ENCODE peak calls at places on chromosomes 4 and X, in four cellular contexts. S is mesenchymal stem cell, K is IMR-90, W is H9. G is an unnamed sample.
A peak's percentile ranks its signal among the peaks of the same experiment; 100 is the strongest.

GRCh38 chrX:69179380-69179911 is 14.2 kb upstream of the PJA1 start:
- DNase-seq in S (peak; percentile 48), K (peak; percentile 29), W (peak; percentile 56), G (no peak)

GRCh38 chr4:184844742-184845141 is 19.0 kb upstream of the ACSL1 start:
- DNase-seq in S (no peak), K (no peak), W (no peak), G (no peak)

GRCh38 chr4:118360101-118360500 is 7.3 kb upstream of the PRSS12 start:
- DNase-seq in S (no peak), K (no peak), W (no peak), G (no peak)

GRCh38 chr4:2036866-2037265 is 22.3 kb upstream of the NAT8L start:
- DNase-seq in S (no peak), K (no peak), W (no peak), G (no peak)

GRCh38 chr4:164700471-164700870 is 53.5 kb upstream of the SMIM31 start:
- DNase-seq in S (no peak), K (no peak), W (peak; percentile 75), G (peak; percentile 81)

GRCh38 chrX:154720067-154720466 is 30.8 kb downstream of the GAB3 start:
- DNase-seq in S (no peak), K (no peak), W (no peak), G (no peak)

GRCh38 chr4:58111818-58112217 is 1001.6 kb upstream of the IGFBP7 start:
- DNase-seq in S (no peak), K (no peak), W (no peak), G (no peak)

GRCh38 chr4:601612-602558 is 23.5 kb upstream of the PDE6B start:
- DNase-seq in S (no peak), K (no peak), W (no peak), G (no peak)

GRCh38 chrX:103098488-103098887 is 5.5 kb upstream of the NXF3 start:
- DNase-seq in S (no peak), K (no peak), W (no peak), G (no peak)

GRCh38 chr4:96955691-96956090 is 1115.8 kb downstream of the PDHA2 start:
- DNase-seq in S (no peak), K (no peak), W (no peak), G (no peak)

GRCh38 chrX:133185938-133186337 is 32.2 kb downstream of the TFDP3 start:
- DNase-seq in S (no peak), K (no peak), W (no peak), G (no peak)

GRCh38 chr4:54318904-54319303 is 89.8 kb downstream of the PDGFRA start:
- DNase-seq in S (peak; percentile 63), K (peak; percentile 58), W (peak; percentile 42), G (no peak)

GRCh38 chrX:13377537-13377936 is 57.7 kb upstream of the ATXN3L start:
- DNase-seq in S (peak; percentile 58), K (peak; percentile 95), W (no peak), G (no peak)

GRCh38 chr4:158130204-158130603 is 42.6 kb downstream of the GASK1B start:
- DNase-seq in S (no peak), K (no peak), W (no peak), G (no peak)

GRCh38 chr4:145492376-145492775 is 10.7 kb downstream of the SMAD1 start:
- DNase-seq in S (no peak), K (no peak), W (no peak), G (no peak)

GRCh38 chr4:1409806-1410425 is 3.7 kb upstream of the NKX1-1 start:
- DNase-seq in S (no peak), K (no peak), W (no peak), G (no peak)

GRCh38 chr4:187075514-187075913 is 351.9 kb upstream of the FAT1 start:
- DNase-seq in S (no peak), K (peak; percentile 22), W (no peak), G (no peak)

GRCh38 chr4:151169900-151170299 is 70.5 kb downstream of the RPS3A start:
- DNase-seq in S (peak; percentile 25), K (peak; percentile 74), W (no peak), G (no peak)

GRCh38 chr4:27701563-27701962 is 840.9 kb downstream of the STIM2 start:
- DNase-seq in S (no peak), K (peak; percentile 0), W (no peak), G (no peak)

GRCh38 chrX:86028681-86029080 is 18.7 kb downstream of the CHM start:
- DNase-seq in S (no peak), K (peak; percentile 47), W (no peak), G (no peak)

GRCh38 chr4:40719008-40719623 is 30.6 kb upstream of the NSUN7 start:
- DNase-seq in S (peak; percentile 63), K (peak; percentile 64), W (no peak), G (no peak)

GRCh38 chrX:9352683-9353430 is 112.0 kb upstream of the TBL1X start:
- DNase-seq in S (peak; percentile 53), K (peak; percentile 75), W (no peak), G (no peak)

GRCh38 chr4:119525771-119526712 is 102.6 kb downstream of the PDE5A start:
- DNase-seq in S (peak; percentile 49), K (peak; percentile 43), W (no peak), G (no peak)

GRCh38 chr4:8919651-8920288 is 48.1 kb upstream of the HMX1 start:
- DNase-seq in S (no peak), K (no peak), W (no peak), G (no peak)

GRCh38 chrX:37926700-37927099 is 79.3 kb upstream of the DYNLT3 start:
- DNase-seq in S (peak; percentile 40), K (peak; percentile 41), W (no peak), G (no peak)

GRCh38 chrX:17550011-17550410 is 175.0 kb downstream of the NHS start:
- DNase-seq in S (no peak), K (no peak), W (no peak), G (no peak)

GRCh38 chr4:121472937-121473721 is 92.3 kb upstream of the QRFPR start:
- DNase-seq in S (no peak), K (no peak), W (no peak), G (no peak)

GRCh38 chrX:15158736-15159406 is 111.0 kb downstream of the ASB9 start:
- DNase-seq in S (no peak), K (no peak), W (no peak), G (no peak)

GRCh38 chr4:104879367-104879766 is 267.3 kb upstream of the TET2 start:
- DNase-seq in S (no peak), K (no peak), W (no peak), G (no peak)

GRCh38 chr4:80185787-80186548 is 11.3 kb upstream of the PRDM8 start:
- DNase-seq in S (peak; percentile 29), K (peak; percentile 35), W (no peak), G (no peak)

GRCh38 chr4:174259580-174259979 is 23.9 kb downstream of the FBXO8 start:
- DNase-seq in S (no peak), K (no peak), W (no peak), G (no peak)

GRCh38 chr4:165199286-165199685 is 8.1 kb upstream of the KLHL2 start:
- DNase-seq in S (no peak), K (no peak), W (no peak), G (no peak)

GRCh38 chr4:7187691-7188090 is 4.6 kb upstream of the SORCS2 start:
- DNase-seq in S (no peak), K (no peak), W (no peak), G (no peak)
- H2AK5ac ChIP-seq in S (no peak overlapping the region), K (no peak overlapping the region), W (no peak overlapping the region), G (no peak overlapping the region)

DNA sequence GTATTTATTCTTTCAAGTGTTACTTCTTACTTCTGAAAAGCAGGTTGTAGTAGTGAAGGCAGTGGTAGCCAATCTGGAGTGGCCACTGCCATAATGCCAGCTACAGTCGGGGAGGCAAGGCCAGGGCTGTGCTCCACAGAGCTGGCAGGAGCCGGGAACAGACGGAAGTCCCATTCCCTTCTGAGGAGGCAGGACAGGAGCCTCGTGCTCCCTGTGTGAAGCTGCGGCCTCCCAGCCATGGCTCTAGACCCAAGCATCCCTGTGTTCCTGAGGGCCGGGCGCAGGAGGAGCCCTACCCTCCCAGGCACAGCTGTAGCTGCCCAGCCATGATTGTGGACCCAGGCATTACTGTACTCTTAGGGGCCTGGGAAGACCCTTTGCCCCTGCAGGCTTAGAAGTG is 461.8 kb downstream of the ADGRL3 start:
- DNase-seq in S (no peak), K (no peak), W (no peak), G (no peak)
- H2AK5ac ChIP-seq in S (no peak overlapping the region), K (no peak overlapping the region), W (no peak overlapping the region), G (no peak overlapping the region)

DNA sequence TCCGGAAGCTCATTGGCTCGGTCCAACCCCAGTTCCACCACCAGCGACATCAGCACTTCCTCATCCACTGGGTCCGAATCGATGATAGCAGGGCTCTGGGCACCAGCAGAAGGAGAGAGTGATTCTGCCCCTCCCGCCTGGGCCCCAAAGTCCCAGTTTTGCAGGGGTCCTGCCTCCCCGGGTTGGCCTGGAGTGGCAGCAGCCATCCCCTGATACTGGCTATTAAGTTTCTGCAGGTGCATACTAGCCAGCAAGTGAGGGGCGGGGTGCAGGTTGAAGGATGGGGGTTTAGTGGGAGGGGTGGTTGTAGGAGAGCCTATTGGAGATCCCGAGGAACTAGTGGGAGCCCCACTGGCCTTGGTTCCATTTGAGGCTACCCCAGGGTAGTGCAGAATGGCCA is 3.9 kb downstream of the CITED1 start:
- DNase-seq in S (no peak), K (no peak), W (no peak), G (no peak)
- H2AK5ac ChIP-seq in S (no peak overlapping the region), K (no peak overlapping the region), W (no peak overlapping the region), G (no peak overlapping the region)

GRCh38 chr4:160836431-160836830 is 1327.4 kb downstream of the FSTL5 start:
- DNase-seq in S (peak; percentile 5), K (no peak), W (no peak), G (no peak)
- H2AK5ac ChIP-seq in S (no peak overlapping the region), K (no peak overlapping the region), W (no peak overlapping the region), G (no peak overlapping the region)

GRCh38 chr4:3074078-3074845 is at the start of the genes HTT and HTT-AS:
- DNase-seq in S (peak; percentile 93), K (peak; percentile 91), W (peak; percentile 94), G (peak; percentile 84)
- H2AK5ac ChIP-seq in S (no peak within 1 kb of the TSS), K (peak within 1 kb of the TSS; percentile 63), W (no peak within 1 kb of the TSS), G (no peak within 1 kb of the TSS)

GRCh38 chrX:48918644-48919340 is at the start of gene PIM2:
- DNase-seq in S (peak; percentile 94), K (peak; percentile 82), W (peak; percentile 95), G (peak; percentile 84)

GRCh38 chrX:48918303-48918643 is 551 bp downstream of the PIM2 start:
- DNase-seq in S (no peak), K (no peak), W (no peak), G (no peak)

GRCh38 chrX:48919360-48919821 is 567 bp upstream of the PIM2 start:
- DNase-seq in S (no peak), K (no peak), W (no peak), G (peak; percentile 56)

GRCh38 chrX:48920713-48921104 is 1.9 kb upstream of the PIM2 start:
- DNase-seq in S (no peak), K (no peak), W (no peak), G (no peak)

DNA sequence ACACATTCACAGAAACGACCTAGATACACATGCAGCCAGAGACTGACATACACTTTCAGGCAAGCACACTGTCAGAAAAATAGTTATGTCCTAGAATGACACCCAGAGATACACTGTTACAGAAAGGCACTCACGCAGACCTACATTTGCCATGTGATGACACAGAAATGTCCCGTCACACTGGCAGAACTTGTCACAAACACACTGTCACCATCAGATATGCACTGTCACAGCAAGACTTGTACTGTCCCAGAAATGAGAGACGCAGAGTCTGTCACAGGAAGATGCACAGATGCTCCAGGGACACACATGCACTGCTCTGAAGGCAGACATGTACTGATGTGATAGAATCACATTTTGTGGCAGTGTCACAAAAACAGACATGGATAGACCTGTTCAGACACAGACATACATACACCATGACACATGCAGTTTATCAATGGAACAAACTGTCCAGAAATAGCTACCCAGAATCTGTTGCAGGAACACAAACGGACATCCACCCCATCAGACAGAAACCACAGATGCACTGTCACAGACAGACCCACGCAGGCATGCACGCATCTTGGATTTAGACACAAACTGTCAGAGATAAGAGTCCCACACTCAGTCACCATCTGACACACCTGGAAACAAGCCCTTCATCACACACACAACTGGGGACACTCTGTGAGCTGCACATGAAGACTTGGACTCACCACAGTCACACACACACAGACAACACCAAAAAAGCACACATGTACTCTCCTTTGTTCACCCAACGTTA is 1.3 kb upstream of the PIM2 start:
- DNase-seq in S (peak; percentile 7), K (no peak), W (no peak), G (no peak)
- H2AK5ac ChIP-seq in S (no peak overlapping the region), K (no peak overlapping the region), W (no peak overlapping the region), G (peak overlapping the region; percentile 93)